ENCODE peak calls at places on chromosome 10, in six cellular contexts. C, F, P, M, V and J are unnamed samples.
A peak's percentile ranks its signal among the peaks of the same experiment; 100 is the strongest.

GRCh38 chr10:132681858-132682755 is 103.8 kb downstream of the NKX6-2 start:
- DNase-seq in C (no peak), F (no peak), P (no peak), M (no peak), V (no peak), J (no peak)

GRCh38 chr10:30529373-30529998 is 95.5 kb downstream of the MAP3K8 start:
- DNase-seq in C (peak; percentile 77), F (no peak), P (no peak), M (no peak), V (no peak), J (peak; percentile 98)

GRCh38 chr10:96216775-96217174 is 54.6 kb downstream of the BLNK start:
- DNase-seq in C (no peak), F (no peak), P (no peak), M (no peak), V (no peak), J (no peak)

GRCh38 chr10:77529050-77529576 is 108.5 kb downstream of the KCNMA1 start:
- DNase-seq in C (no peak), F (no peak), P (no peak), M (no peak), V (no peak), J (no peak)

GRCh38 chr10:21528452-21529235 is 3.2 kb upstream of the SKIDA1 start:
- DNase-seq in C (no peak), F (no peak), P (no peak), M (no peak), V (no peak), J (no peak)

GRCh38 chr10:72133517-72133916 is 45.2 kb upstream of the SPOCK2 start:
- DNase-seq in C (peak; percentile 92), F (no peak), P (peak; percentile 18), M (no peak), V (no peak), J (peak; percentile 23)

GRCh38 chr10:17213646-17214349 is 12.3 kb upstream of the TRDMT1 start:
- DNase-seq in C (no peak), F (no peak), P (no peak), M (no peak), V (no peak), J (no peak)

GRCh38 chr10:117374506-117375359 is 507 bp downstream of the PDZD8 start:
- DNase-seq in C (no peak), F (peak; percentile 12), P (no peak), M (peak; percentile 54), V (no peak), J (no peak)

GRCh38 chr10:84429926-84430520 is 101.6 kb downstream of the CCSER2 start:
- DNase-seq in C (peak; percentile 31), F (peak; percentile 68), P (peak; percentile 69), M (peak; percentile 30), V (peak; percentile 60), J (peak; percentile 52)

GRCh38 chr10:13877154-13877909 is 290.6 kb downstream of the PRPF18 start:
- DNase-seq in C (no peak), F (no peak), P (peak; percentile 5), M (no peak), V (no peak), J (no peak)

GRCh38 chr10:112092529-112092928 is 91.0 kb downstream of the GPAM start:
- DNase-seq in C (no peak), F (no peak), P (no peak), M (no peak), V (no peak), J (no peak)

GRCh38 chr10:123553810-123554430 is 112.2 kb upstream of the GPR26 start:
- DNase-seq in C (peak; percentile 61), F (no peak), P (no peak), M (no peak), V (no peak), J (no peak)

GRCh38 chr10:78255796-78256638 is 222.4 kb downstream of the RPS24 start:
- DNase-seq in C (no peak), F (peak; percentile 59), P (peak; percentile 65), M (no peak), V (peak; percentile 7), J (peak; percentile 70)

GRCh38 chr10:122999347-122999746 is 9.2 kb downstream of the IKZF5 start:
- DNase-seq in C (no peak), F (no peak), P (no peak), M (no peak), V (no peak), J (no peak)

GRCh38 chr10:23439920-23440875 is 1.3 kb downstream of the OTUD1 start:
- DNase-seq in C (no peak), F (no peak), P (no peak), M (peak; percentile 72), V (no peak), J (no peak)

GRCh38 chr10:109898666-109899577 is 24.4 kb downstream of the XPNPEP1 start:
- DNase-seq in C (no peak), F (no peak), P (no peak), M (no peak), V (no peak), J (no peak)

GRCh38 chr10:29926649-29927048 is 132.7 kb downstream of the JCAD start:
- DNase-seq in C (no peak), F (no peak), P (no peak), M (no peak), V (no peak), J (no peak)

GRCh38 chr10:95540514-95541052 is 20.6 kb downstream of the SORBS1 start:
- DNase-seq in C (no peak), F (no peak), P (no peak), M (no peak), V (no peak), J (no peak)

GRCh38 chr10:112804036-112804435 is 146.0 kb upstream of the TCF7L2 start:
- DNase-seq in C (no peak), F (no peak), P (peak; percentile 48), M (no peak), V (no peak), J (no peak)

GRCh38 chr10:69004821-69005220 is 16.2 kb downstream of the KIFBP start:
- DNase-seq in C (no peak), F (no peak), P (peak; percentile 17), M (peak; percentile 16), V (no peak), J (no peak)

GRCh38 chr10:78859266-78859665 is 209.5 kb upstream of the ZMIZ1 start:
- DNase-seq in C (no peak), F (no peak), P (no peak), M (no peak), V (no peak), J (no peak)

GRCh38 chr10:28711079-28711478 is 33.8 kb downstream of the BAMBI start:
- DNase-seq in C (no peak), F (no peak), P (no peak), M (no peak), V (no peak), J (no peak)

GRCh38 chr10:68542046-68542445 is 14.7 kb upstream of the SLC25A16 start:
- DNase-seq in C (no peak), F (no peak), P (no peak), M (no peak), V (no peak), J (no peak)

DNA sequence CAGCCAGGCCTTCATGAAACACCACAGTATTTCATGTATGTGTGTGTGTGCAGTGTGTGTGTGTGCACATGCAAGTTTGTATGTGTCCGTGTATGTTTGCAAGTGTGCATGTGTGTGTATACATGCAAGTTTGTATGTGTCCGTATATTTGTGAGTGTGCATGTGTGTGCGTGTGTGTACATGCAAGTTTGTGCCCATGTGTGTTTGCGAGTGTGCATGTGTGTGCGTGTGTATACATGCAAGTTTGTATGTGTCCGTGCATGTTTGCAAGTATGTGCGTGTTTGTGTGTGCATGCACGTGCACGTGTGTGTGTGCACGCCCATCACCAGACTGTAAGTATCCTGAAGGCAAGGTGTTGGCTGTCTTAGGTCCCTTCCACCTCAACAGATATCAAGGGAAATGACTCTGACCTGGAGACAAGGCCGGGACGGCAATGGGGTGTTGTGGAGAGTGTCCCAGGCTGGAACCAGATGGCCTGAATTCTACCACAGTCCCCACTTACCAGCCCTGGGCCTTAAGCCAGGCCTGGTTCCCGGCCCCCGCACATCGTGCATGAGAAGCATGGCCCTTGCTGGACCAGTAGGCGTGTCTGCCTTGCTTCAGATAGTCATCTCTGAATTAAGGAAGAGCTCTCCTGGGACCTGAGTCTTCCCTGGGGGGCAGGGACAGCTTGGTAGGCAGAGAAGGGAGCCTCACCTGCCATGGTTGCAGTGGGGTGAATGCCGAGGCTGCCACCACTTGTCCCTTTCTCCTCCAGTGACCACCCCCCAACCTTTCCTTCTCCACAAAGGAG is 140.0 kb downstream of the GRK5 start:
- DNase-seq in C (no peak), F (no peak), P (no peak), M (no peak), V (no peak), J (no peak)
- TF ChIP-seq POLR2AphosphoS5 in C (no peak), F (no peak), P (no peak), M (no peak), V (no peak), J (no peak)

GRCh38 chr10:49103761-49104160 is 11.6 kb downstream of the VSTM4 start:
- DNase-seq in C (no peak), F (no peak), P (no peak), M (no peak), V (no peak), J (no peak)
- TF ChIP-seq GABPA in C (no peak), F (no peak), P (no peak), M (no peak), V (no peak), J (no peak)

GRCh38 chr10:87506988-87507387 is 2.3 kb downstream of the MINPP1 start:
- DNase-seq in C (no peak), F (no peak), P (no peak), M (no peak), V (no peak), J (no peak)

GRCh38 chr10:87504307-87504666 is 406 bp upstream of the MINPP1 start:
- DNase-seq in C (no peak), F (no peak), P (peak; percentile 12), M (no peak), V (no peak), J (no peak)

GRCh38 chr10:87505366-87506113 is 847 bp downstream of the MINPP1 start:
- DNase-seq in C (no peak), F (peak; percentile 51), P (peak; percentile 60), M (peak; percentile 82), V (no peak), J (peak; percentile 57)

GRCh38 chr10:87503892-87504291 is 801 bp upstream of the MINPP1 start:
- DNase-seq in C (no peak), F (no peak), P (peak; percentile 21), M (peak; percentile 14), V (no peak), J (no peak)

DNA sequence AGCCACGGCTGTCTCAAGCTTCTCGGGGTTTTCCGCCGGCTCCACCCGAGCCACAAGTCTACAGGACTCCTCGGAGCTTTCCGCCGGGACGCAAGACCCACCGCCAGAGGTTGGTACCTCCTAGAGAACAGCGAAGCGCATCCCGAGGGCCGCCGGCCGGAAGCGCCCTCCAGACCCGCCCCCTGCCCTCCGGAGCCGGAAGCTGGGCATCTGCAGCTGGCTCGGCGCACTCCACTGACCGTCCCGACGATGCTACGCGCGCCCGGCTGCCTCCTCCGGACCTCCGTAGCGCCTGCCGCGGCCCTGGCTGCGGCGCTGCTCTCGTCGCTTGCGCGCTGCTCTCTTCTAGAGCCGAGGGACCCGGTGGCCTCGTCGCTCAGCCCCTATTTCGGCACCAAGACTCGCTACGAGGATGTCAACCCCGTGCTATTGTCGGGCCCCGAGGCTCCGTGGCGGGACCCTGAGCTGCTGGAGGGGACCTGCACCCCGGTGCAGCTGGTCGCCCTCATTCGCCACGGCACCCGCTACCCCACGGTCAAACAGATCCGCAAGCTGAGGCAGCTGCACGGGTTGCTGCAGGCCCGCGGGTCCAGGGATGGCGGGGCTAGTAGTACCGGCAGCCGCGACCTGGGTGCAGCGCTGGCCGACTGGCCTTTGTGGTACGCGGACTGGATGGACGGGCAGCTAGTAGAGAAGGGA is at the start of gene MINPP1:
- DNase-seq in C (no peak), F (peak; percentile 75), P (peak; percentile 74), M (peak; percentile 95), V (peak; percentile 50), J (peak; percentile 57)
- TF ChIP-seq POLR2AphosphoS5 in C (peak; percentile 68), F (peak; percentile 73), P (peak; percentile 86), M (peak; percentile 98), V (peak; percentile 59), J (no peak)

GRCh38 chr10:62268027-62268398 is 631 bp downstream of the RTKN2 start:
- DNase-seq in C (no peak), F (no peak), P (no peak), M (peak; percentile 46), V (no peak), J (no peak)
- TF ChIP-seq GABPA in C (no peak), F (no peak), P (no peak), M (no peak), V (no peak), J (no peak)